ENCODE peak calls at places on chromosomes 12 and 14, in seven cellular contexts. R is NAMALWA; T is NCI-H2029 treated with DMSO at 0.1 percent for 48 hours; E is NCI-H2081; B is psoas muscle; A is T-helper 1 cell; L is stimulated activated CD8-positive, alpha-beta memory T cell treated with anti-CD3 and anti-CD28 coated beads, Interleukin-4, amount 100 ng/mL, for 4 hours. U is an unnamed sample.

GRCh38 chr12:115109863-115110262 is 425.9 kb upstream of the TBX3 start:
- DNase-seq in B (no peak), R (no peak), L (no peak), T (no peak), E (no peak), A (no peak), U (no peak)

GRCh38 chr12:27549231-27549800 is 25.3 kb downstream of the PPFIBP1 start:
- DNase-seq in B (no peak), E (no peak), L (no peak), T (no peak), R (no peak), A (no peak), U (no peak)

GRCh38 chr14:101226603-101227425 is 323.3 kb upstream of the RTL1 start:
- DNase-seq in B (no peak), A (no peak), E (no peak), T (no peak), L (no peak), R (no peak), U (no peak)

GRCh38 chr12:64187370-64187769 is 34.7 kb downstream of the KICS2 start:
- DNase-seq in L (no peak), R (no peak), E (no peak), T (no peak), A (no peak), B (no peak), U (no peak)

GRCh38 chr14:58171090-58171489 is 19.1 kb upstream of the ARMH4 start:
- DNase-seq in E (peak), T (peak), L (no peak), B (peak), R (no peak), A (no peak), U (peak)

GRCh38 chr14:80554139-80554538 is 342.8 kb upstream of the DIO2 start:
- DNase-seq in T (no peak), E (no peak), R (no peak), L (no peak), A (no peak), B (no peak), U (no peak)

GRCh38 chr12:106566771-106567170 is 16.0 kb upstream of the RFX4 start:
- DNase-seq in E (no peak), T (no peak), L (no peak), B (no peak), A (no peak), R (no peak), U (no peak)

GRCh38 chr12:54039417-54040147 is 6.7 kb downstream of the HOXC5 start:
- DNase-seq in B (peak), A (no peak), L (no peak), T (no peak), R (no peak), E (no peak), U (peak)

GRCh38 chr14:29710015-29710414 is 217.6 kb downstream of the PRKD1 start:
- DNase-seq in E (peak), R (no peak), A (no peak), B (no peak), T (no peak), L (no peak), U (no peak)

GRCh38 chr12:57816855-57817151 is 1.7 kb downstream of the AVIL start:
- DNase-seq in A (no peak), T (no peak), L (no peak), B (peak), E (no peak), R (no peak), U (peak)

GRCh38 chr12:95918194-95918993 is 24.0 kb downstream of the CCDC38 start:
- DNase-seq in A (peak), R (peak), E (peak), L (peak), T (peak), B (no peak), U (peak)

GRCh38 chr14:59631237-59631636 is 54.6 kb upstream of the CCDC175 start:
- DNase-seq in E (peak), L (no peak), T (no peak), R (peak), A (no peak), B (no peak), U (no peak)

GRCh38 chr14:69535230-69535848 is 39.3 kb downstream of the CCDC177 start:
- DNase-seq in T (no peak), A (no peak), B (peak), R (no peak), E (peak), L (no peak), U (peak)

GRCh38 chr12:75489613-75490210 is 9.2 kb downstream of the GLIPR1 start:
- DNase-seq in B (no peak), E (no peak), T (no peak), R (no peak), L (no peak), A (no peak), U (no peak)

GRCh38 chr12:32296541-32296940 is 102.8 kb upstream of the FGD4 start:
- DNase-seq in R (no peak), L (no peak), E (no peak), T (no peak), B (no peak), A (no peak), U (no peak)

GRCh38 chr12:108850854-108851573 is 6.4 kb downstream of the SSH1 start:
- DNase-seq in L (no peak), R (peak), E (no peak), A (no peak), B (peak), T (no peak), U (peak)

GRCh38 chr14:37587881-37588666 is 7.0 kb downstream of the FOXA1 start:
- DNase-seq in A (no peak), R (no peak), T (peak), B (no peak), L (no peak), E (peak), U (peak)

GRCh38 chr12:68122236-68122920 is 37.2 kb downstream of the IFNG start:
- DNase-seq in B (no peak), R (peak), T (no peak), L (no peak), A (no peak), E (no peak), U (no peak)

GRCh38 chr12:1670244-1670814 is 20.5 kb upstream of the ADIPOR2 start:
- DNase-seq in B (no peak), T (no peak), R (no peak), A (no peak), E (no peak), L (no peak), U (no peak)

GRCh38 chr12:56803750-56804149 is 40.6 kb downstream of the HSD17B6 start:
- DNase-seq in A (no peak), B (peak), R (no peak), T (no peak), L (no peak), E (no peak), U (no peak)

GRCh38 chr12:113475451-113476085 is 3.9 kb upstream of the LHX5 start:
- DNase-seq in L (no peak), A (no peak), E (no peak), T (no peak), R (no peak), B (no peak), U (no peak)

GRCh38 chr12:27682534-27682933 is 13.7 kb upstream of the REP15 start:
- DNase-seq in L (no peak), T (no peak), R (no peak), B (no peak), A (no peak), E (no peak), U (no peak)

GRCh38 chr14:79809849-79810612 is 401.3 kb downstream of the DIO2 start:
- DNase-seq in R (peak), L (no peak), E (peak), B (no peak), A (no peak), T (no peak), U (no peak)

GRCh38 chr12:26378721-26379120 is 183.3 kb downstream of the SSPN start:
- DNase-seq in A (no peak), R (no peak), B (no peak), T (peak), E (no peak), L (no peak), U (no peak)

GRCh38 chr14:104841730-104842129 is 23.3 kb upstream of the CEP170B start:
- DNase-seq in T (no peak), A (no peak), R (no peak), L (no peak), B (no peak), E (no peak), U (no peak)

GRCh38 chr12:19034937-19035336 is 94.6 kb upstream of the PLEKHA5 start:
- DNase-seq in T (no peak), B (no peak), R (no peak), E (no peak), A (no peak), L (no peak), U (no peak)

GRCh38 chr14:105030836-105031396 is 10.0 kb upstream of the CDCA4 start:
- DNase-seq in B (no peak), L (no peak), A (no peak), R (no peak), E (no peak), T (no peak), U (no peak)

GRCh38 chr14:101972126-101972785 is 7.9 kb downstream of the DYNC1H1 start:
- DNase-seq in A (no peak), E (peak), L (no peak), T (no peak), R (no peak), B (peak), U (peak)

GRCh38 chr12:120696599-120696998 is 9.7 kb downstream of the MLEC start:
- DNase-seq in L (no peak), E (no peak), B (no peak), A (no peak), T (no peak), R (no peak), U (no peak)

GRCh38 chr14:64324461-64325255 is 30.5 kb upstream of the ESR2 start:
- DNase-seq in E (no peak), R (no peak), A (no peak), L (no peak), B (no peak), T (no peak), U (no peak)

GRCh38 chr14:61065671-61066070 is 84.6 kb downstream of the SLC38A6 start:
- DNase-seq in A (no peak), E (peak), T (peak), L (no peak), B (no peak), R (no peak), U (no peak)

GRCh38 chr12:4506430-4506829 is 32.3 kb upstream of the RAD51AP1 start:
- DNase-seq in E (no peak), B (no peak), R (no peak), L (no peak), T (no peak), A (no peak), U (no peak)

U was measured in right cardiac atrium.